ENCODE peak calls at places on chromosome 12, in eight cellular contexts. D, K, O, W, M, J, G and A are unnamed samples.

GRCh38 chr12:46942579-46942978 is 116.8 kb upstream of the SLC38A4 start:
- DNase-seq in D (no peak), W (no peak), J (no peak), K (no peak), O (peak), G (peak), M (no peak), A (no peak)

GRCh38 chr12:1920436-1920835 is 2.0 kb upstream of the CACNA2D4 start:
- DNase-seq in D (no peak), J (no peak), O (no peak), G (no peak), M (no peak), W (no peak), K (no peak), A (peak)

GRCh38 chr12:69649529-69649928 is 38.8 kb upstream of the LRRC10 start:
- DNase-seq in O (no peak), W (no peak), J (no peak), K (no peak), G (no peak), D (no peak), M (no peak), A (no peak)

GRCh38 chr12:54195080-54195479 is 6.3 kb upstream of the SMUG1 start:
- DNase-seq in M (no peak), D (no peak), K (no peak), J (no peak), G (no peak), O (no peak), W (no peak), A (no peak)

GRCh38 chr12:132429122-132429931 is 60.6 kb upstream of the FBRSL1 start:
- DNase-seq in K (no peak), M (peak), G (no peak), D (no peak), O (peak), J (no peak), W (no peak), A (no peak)

GRCh38 chr12:57235012-57235727 is 5.7 kb downstream of the SHMT2 start:
- DNase-seq in D (no peak), W (no peak), O (no peak), K (no peak), M (peak), G (peak), J (peak), A (peak)

GRCh38 chr12:57695770-57696432 is 2.0 kb downstream of the OS9 start:
- DNase-seq in G (no peak), J (no peak), D (no peak), O (no peak), K (no peak), W (no peak), M (no peak), A (no peak)

GRCh38 chr12:65827827-65828231 is 3.5 kb downstream of the HMGA2 start:
- DNase-seq in G (peak), O (no peak), K (no peak), D (no peak), M (no peak), W (no peak), J (no peak), A (no peak)

GRCh38 chr12:48356041-48356768 is 5.5 kb upstream of the ZNF641 start:
- DNase-seq in M (no peak), D (no peak), J (no peak), K (no peak), W (no peak), G (peak), O (peak), A (no peak)

GRCh38 chr12:48998497-48999353 is 450 bp downstream of the DDN start:
- DNase-seq in W (peak), D (no peak), J (no peak), K (no peak), O (no peak), M (no peak), G (peak), A (peak)

GRCh38 chr12:57149309-57149900 is 2.0 kb upstream of the LRP1-AS start:
- DNase-seq in J (peak), W (no peak), M (no peak), O (no peak), G (peak), D (no peak), K (no peak), A (no peak)

GRCh38 chr12:108939594-108939993 is 59.7 kb downstream of the DAO start:
- DNase-seq in K (no peak), W (no peak), D (no peak), O (peak), M (no peak), J (no peak), G (peak), A (no peak)

GRCh38 chr12:67239061-67239460 is 30.1 kb upstream of the CAND1 start:
- DNase-seq in O (peak), M (no peak), W (no peak), K (no peak), J (no peak), D (no peak), G (peak), A (no peak)